ENCODE peak calls at places on chromosomes 16 and 17, in four cellular contexts. One of them, this sample, is unnamed.
A peak's percentile ranks its signal among the peaks of the same experiment; 100 is the strongest.

GRCh38 chr17:57697891-57698708 is 47.0 kb downstream of the CCDC182 start:
- DNase-seq in HCT116: no peak
- DNase-seq in GM23248: no peak
- DNase-seq in hepatocyte: no peak
- DNase-seq in this sample: no peak

GRCh38 chr16:1105888-1106620 is 10.0 kb upstream of the C1QTNF8 start:
- DNase-seq in GM23248: peak; percentile 81
- DNase-seq in HCT116: no peak
- DNase-seq in hepatocyte: peak; percentile 91
- DNase-seq in this sample: peak; percentile 64

GRCh38 chr17:42311240-42312034 is 23.1 kb downstream of the STAT5A start:
- DNase-seq in hepatocyte: peak; percentile 92
- DNase-seq in HCT116: no peak
- DNase-seq in GM23248: peak; percentile 96
- DNase-seq in this sample: no peak

GRCh38 chr16:58236831-58237230 is 38.9 kb upstream of the CSNK2A2 start:
- DNase-seq in hepatocyte: no peak
- DNase-seq in GM23248: no peak
- DNase-seq in HCT116: no peak
- DNase-seq in this sample: no peak

GRCh38 chr17:70629902-70630301 is 460.6 kb downstream of the KCNJ2 start:
- DNase-seq in HCT116: no peak
- DNase-seq in GM23248: peak; percentile 38
- DNase-seq in hepatocyte: no peak
- DNase-seq in this sample: peak; percentile 56

GRCh38 chr17:6421700-6422604 is 13.0 kb downstream of the AIPL1 start:
- DNase-seq in HCT116: peak; percentile 69
- DNase-seq in GM23248: peak; percentile 83
- DNase-seq in hepatocyte: peak; percentile 88
- DNase-seq in this sample: peak; percentile 82

GRCh38 chr16:19515765-19516164 is 6.1 kb downstream of the GDE1 start:
- DNase-seq in hepatocyte: no peak
- DNase-seq in HCT116: no peak
- DNase-seq in GM23248: no peak
- DNase-seq in this sample: peak; percentile 58

GRCh38 chr17:79468183-79468944 is 142.5 kb downstream of the RBFOX3 start:
- DNase-seq in HCT116: no peak
- DNase-seq in GM23248: no peak
- DNase-seq in hepatocyte: no peak
- DNase-seq in this sample: no peak

GRCh38 chr16:89700649-89701424 is 668 bp downstream of the SPATA2L start:
- DNase-seq in GM23248: peak; percentile 82
- DNase-seq in hepatocyte: peak; percentile 93
- DNase-seq in HCT116: no peak
- DNase-seq in this sample: peak; percentile 57

GRCh38 chr17:14922421-14922820 is 342.7 kb downstream of the PMP22 start:
- DNase-seq in hepatocyte: no peak
- DNase-seq in HCT116: no peak
- DNase-seq in GM23248: peak; percentile 45
- DNase-seq in this sample: no peak

GRCh38 chr17:2049333-2050245 is 5.3 kb upstream of the HIC1 start:
- DNase-seq in GM23248: peak; percentile 93
- DNase-seq in HCT116: no peak
- DNase-seq in hepatocyte: peak; percentile 93
- DNase-seq in this sample: peak; percentile 61

GRCh38 chr17:82229686-82230626 is 1.1 kb downstream of the SLC16A3 start:
- DNase-seq in hepatocyte: no peak
- DNase-seq in GM23248: no peak
- DNase-seq in HCT116: no peak
- DNase-seq in this sample: no peak
- H3K9me2 ChIP-seq in hepatocyte: no peaks in the 10 kb centered on the region
- H3K9me2 ChIP-seq in GM23248: no peaks in the 10 kb centered on the region
- H3K9me2 ChIP-seq in HCT116: no peaks in the 10 kb centered on the region
- H3K9me2 ChIP-seq in this sample: no peaks in the 10 kb centered on the region

DNA sequence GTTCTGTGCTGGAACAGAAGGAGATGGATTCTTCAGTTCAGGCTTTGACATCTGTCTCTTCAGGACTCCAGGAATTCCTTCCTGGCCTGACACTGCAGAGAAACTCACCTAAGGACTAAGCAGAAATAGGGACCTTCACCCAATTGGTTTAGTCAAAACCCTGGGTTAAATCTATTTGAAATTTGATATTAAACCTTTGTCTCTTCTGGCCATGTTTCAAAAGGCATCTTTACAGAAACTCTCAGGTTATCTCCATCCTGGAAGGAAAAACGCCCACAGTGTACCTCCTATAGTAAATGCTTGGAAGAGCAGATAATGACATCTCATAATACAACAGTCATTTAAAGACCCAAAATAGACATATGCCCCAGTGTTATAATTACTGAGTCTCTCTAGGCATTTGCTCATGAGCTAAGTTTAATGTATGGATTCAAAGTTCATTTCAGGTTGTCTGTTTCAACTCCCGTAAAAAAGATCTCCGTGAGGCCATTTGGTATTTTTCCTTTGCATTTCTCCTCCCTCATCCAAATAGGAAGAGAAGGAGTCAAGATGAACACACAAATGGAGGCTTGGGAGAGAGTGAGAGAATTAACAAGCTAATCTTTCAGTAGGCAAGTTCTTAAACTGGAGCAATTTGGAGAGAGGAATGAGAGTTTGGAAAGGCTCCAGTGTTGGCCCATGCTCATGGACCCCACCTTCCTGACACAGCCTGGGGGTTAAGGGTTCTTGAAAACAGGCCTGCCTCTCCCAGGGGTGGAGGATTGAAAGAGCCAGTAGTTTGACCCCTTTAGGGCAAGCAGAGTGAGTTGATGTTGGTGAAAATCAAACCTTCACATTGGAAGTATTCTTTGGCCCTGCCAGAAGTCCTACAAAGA is 5.8 kb upstream of the HOXB4 start:
- DNase-seq in hepatocyte: no peak
- DNase-seq in HCT116: no peak
- DNase-seq in GM23248: no peak
- DNase-seq in this sample: no peak
- TF ChIP-seq EZH2 in hepatocyte: no peak
- TF ChIP-seq EZH2 in HCT116: no peak
- TF ChIP-seq EZH2 in GM23248: no peak
- TF ChIP-seq EZH2 in this sample: no peak

GRCh38 chr17:74317071-74317470 is 9.0 kb upstream of the KIF19 start:
- DNase-seq in GM23248: no peak
- DNase-seq in hepatocyte: no peak
- DNase-seq in HCT116: no peak
- DNase-seq in this sample: no peak
- H3K9me2 ChIP-seq in GM23248: no peaks in the 10 kb centered on the region
- H3K9me2 ChIP-seq in hepatocyte: no peaks in the 10 kb centered on the region
- H3K9me2 ChIP-seq in HCT116: no peaks in the 10 kb centered on the region
- H3K9me2 ChIP-seq in this sample: no peaks in the 10 kb centered on the region

DNA sequence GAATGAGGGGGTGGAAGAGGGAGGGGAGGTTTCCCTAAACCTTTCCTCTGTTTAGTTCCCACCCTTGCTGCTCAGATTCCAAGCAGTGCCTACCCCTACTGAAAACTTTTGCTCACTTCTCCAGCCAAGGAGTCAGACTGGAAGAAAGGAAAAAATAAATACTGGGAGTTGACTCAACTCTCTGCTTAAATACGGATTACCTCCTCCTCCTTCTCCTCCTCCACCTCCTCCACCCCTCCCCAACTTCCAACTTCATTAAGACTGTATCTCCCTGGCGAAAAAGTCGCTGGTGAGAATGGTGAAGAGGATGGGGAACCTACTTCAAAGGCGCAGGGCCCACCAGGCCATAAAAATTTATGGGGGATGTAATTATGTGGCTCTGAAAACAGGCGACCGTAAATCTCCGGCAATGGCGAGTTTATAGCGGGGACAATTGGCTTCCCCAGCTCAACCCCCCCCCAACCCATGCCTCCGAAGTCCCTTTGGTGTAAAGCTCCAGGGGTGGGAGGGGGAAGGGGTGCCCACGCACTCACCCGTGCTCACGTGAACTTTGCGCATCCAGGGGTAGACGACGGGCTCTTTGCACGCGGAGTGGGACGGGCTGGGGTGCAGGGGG is 712 bp downstream of the HOXB4 start:
- DNase-seq in GM23248: peak; percentile 63
- DNase-seq in hepatocyte: no peak
- DNase-seq in HCT116: no peak
- DNase-seq in this sample: peak; percentile 42
- TF ChIP-seq EZH2 in GM23248: no peak
- TF ChIP-seq EZH2 in hepatocyte: peak; percentile 45
- TF ChIP-seq EZH2 in HCT116: no peak
- TF ChIP-seq EZH2 in this sample: no peak

GRCh38 chr16:80997964-80998620 is 8.6 kb downstream of the CMC2 start:
- DNase-seq in hepatocyte: no peak
- DNase-seq in HCT116: no peak
- DNase-seq in GM23248: no peak
- DNase-seq in this sample: no peak

GRCh38 chr16:81001330-81001729 is 5.4 kb downstream of the CMC2 start:
- DNase-seq in HCT116: no peak
- DNase-seq in hepatocyte: no peak
- DNase-seq in GM23248: no peak
- DNase-seq in this sample: no peak

GRCh38 chr16:81003064-81003463 is 3.6 kb downstream of the CMC2 start:
- DNase-seq in hepatocyte: no peak
- DNase-seq in GM23248: no peak
- DNase-seq in HCT116: no peak
- DNase-seq in this sample: no peak

GRCh38 chr16:81003610-81004460 is 2.9 kb downstream of the CMC2 start:
- DNase-seq in hepatocyte: no peak
- DNase-seq in HCT116: no peak
- DNase-seq in GM23248: peak; percentile 78
- DNase-seq in this sample: no peak

GRCh38 chr16:81000873-81001272 is 5.8 kb downstream of the CMC2 start:
- DNase-seq in HCT116: no peak
- DNase-seq in GM23248: no peak
- DNase-seq in hepatocyte: no peak
- DNase-seq in this sample: no peak
- H3K9me2 ChIP-seq in HCT116: peaks cover 3% of the 10 kb centered on the region
- H3K9me2 ChIP-seq in GM23248: no peaks in the 10 kb centered on the region
- H3K9me2 ChIP-seq in hepatocyte: no peaks in the 10 kb centered on the region
- H3K9me2 ChIP-seq in this sample: no peaks in the 10 kb centered on the region

GRCh38 chr17:60471451-60471850 is 49.2 kb downstream of the CHCT1 start:
- DNase-seq in HCT116: no peak
- DNase-seq in hepatocyte: no peak
- DNase-seq in GM23248: no peak
- DNase-seq in this sample: no peak
- TF ChIP-seq EZH2 in HCT116: no peak
- TF ChIP-seq EZH2 in hepatocyte: no peak
- TF ChIP-seq EZH2 in GM23248: no peak
- TF ChIP-seq EZH2 in this sample: no peak

This sample was measured in PC-3.